ENCODE peak calls at places on chromosomes 1 and 21, in six cellular contexts. L is mesenchymal stem cell, U is IMR-90, E is H9, H is trophoblast cell, Q is H1. P is an unnamed sample.

GRCh38 chr1:26829214-26829911 is 2.9 kb downstream of the ZDHHC18 start:
- DNase-seq in L (no peak), U (no peak), E (no peak), H (no peak), Q (no peak), P (no peak)

GRCh38 chr1:236348071-236348470 is 46.0 kb upstream of the EDARADD start:
- DNase-seq in L (no peak), U (no peak), E (peak), H (peak), Q (no peak), P (no peak)

GRCh38 chr1:9495854-9496374 is 43.4 kb upstream of the SLC25A33 start:
- DNase-seq in L (no peak), U (no peak), E (no peak), H (no peak), Q (no peak), P (no peak)

GRCh38 chr1:55311057-55311631 is 96.0 kb upstream of the USP24 start:
- DNase-seq in L (no peak), U (peak), E (no peak), H (no peak), Q (no peak), P (no peak)

GRCh38 chr21:37921091-37921490 is 4.8 kb upstream of the KCNJ6 start:
- DNase-seq in L (no peak), U (peak), E (no peak), H (peak), Q (no peak), P (no peak)

GRCh38 chr1:14113841-14114567 is 414.0 kb downstream of the PRDM2 start:
- DNase-seq in L (no peak), U (peak), E (peak), H (peak), Q (peak), P (peak)

GRCh38 chr1:207981976-207982375 is 71.1 kb upstream of the CD34 start:
- DNase-seq in L (no peak), U (no peak), E (peak), H (no peak), Q (no peak), P (no peak)

GRCh38 chr1:51955797-51956527 is 34.5 kb downstream of the RAB3B start:
- DNase-seq in L (no peak), U (no peak), E (no peak), H (peak), Q (no peak), P (no peak)

GRCh38 chr1:41716188-41717130 is 202.3 kb downstream of the HIVEP3 start:
- DNase-seq in L (no peak), U (no peak), E (no peak), H (no peak), Q (no peak), P (no peak)

GRCh38 chr1:161367684-161368398 is at the start of gene CFAP126:
- DNase-seq in L (peak), U (peak), E (peak), H (peak), Q (no peak), P (no peak)

GRCh38 chr1:201676061-201676644 is 137.2 kb downstream of the NAV1 start:
- DNase-seq in L (peak), U (peak), E (peak), H (no peak), Q (no peak), P (no peak)

GRCh38 chr1:66271216-66271903 is 262.6 kb upstream of the SGIP1 start:
- DNase-seq in L (peak), U (peak), E (peak), H (peak), Q (peak), P (peak)

GRCh38 chr1:232844791-232845190 is 39.6 kb downstream of the MAP10 start:
- DNase-seq in L (peak), U (peak), E (no peak), H (peak), Q (no peak), P (no peak)

GRCh38 chr1:209850342-209850979 is 22.7 kb downstream of the UTP25 start:
- DNase-seq in L (peak), U (peak), E (peak), H (peak), Q (no peak), P (no peak)

GRCh38 chr1:76726251-76726650 is 141.0 kb upstream of the ST6GALNAC5 start:
- DNase-seq in L (no peak), U (no peak), E (no peak), H (no peak), Q (no peak), P (no peak)

GRCh38 chr1:15381805-15382204 is 27.9 kb upstream of the EFHD2 start:
- DNase-seq in L (no peak), U (no peak), E (no peak), H (no peak), Q (no peak), P (no peak)

GRCh38 chr1:78048446-78048845 is 2.7 kb downstream of the GIPC2 start:
- DNase-seq in L (no peak), U (no peak), E (no peak), H (no peak), Q (no peak), P (no peak)

GRCh38 chr21:18168108-18168507 is 76.5 kb upstream of the CHODL start:
- DNase-seq in L (no peak), U (no peak), E (no peak), H (no peak), Q (no peak), P (no peak)

GRCh38 chr21:32753818-32754610 is 17.5 kb downstream of the PAXBP1 start:
- DNase-seq in L (no peak), U (no peak), E (no peak), H (no peak), Q (no peak), P (no peak)

GRCh38 chr21:34202553-34203332 is 129.4 kb downstream of the MRPS6 start:
- DNase-seq in L (peak), U (no peak), E (peak), H (peak), Q (no peak), P (peak)

GRCh38 chr21:36909901-36910561 is 56.4 kb downstream of the HLCS start:
- DNase-seq in L (peak), U (peak), E (no peak), H (peak), Q (no peak), P (no peak)

GRCh38 chr1:22229374-22229773 is 86.5 kb upstream of the WNT4 start:
- DNase-seq in L (peak), U (peak), E (no peak), H (peak), Q (no peak), P (no peak)

GRCh38 chr1:201422436-201423030 is 1.0 kb upstream of the TNNI1 start:
- DNase-seq in L (no peak), U (no peak), E (no peak), H (no peak), Q (no peak), P (no peak)

GRCh38 chr21:46617267-46618051 is 12.6 kb upstream of the S100B start:
- DNase-seq in L (peak), U (peak), E (no peak), H (peak), Q (no peak), P (no peak)

GRCh38 chr1:108561145-108561458 is 1.2 kb downstream of the EEIG2 start:
- DNase-seq in L (no peak), U (no peak), E (no peak), H (no peak), Q (no peak), P (no peak)

GRCh38 chr1:108561731-108562326 is 1.9 kb downstream of the EEIG2 start:
- DNase-seq in L (peak), U (no peak), E (peak), H (peak), Q (peak), P (no peak)

GRCh38 chr1:108565081-108565480 is 5.2 kb downstream of the EEIG2 start:
- DNase-seq in L (no peak), U (no peak), E (no peak), H (no peak), Q (no peak), P (no peak)

GRCh38 chr1:108560430-108561144 is 687 bp downstream of the EEIG2 start:
- DNase-seq in L (peak), U (peak), E (peak), H (peak), Q (peak), P (no peak)

DNA sequence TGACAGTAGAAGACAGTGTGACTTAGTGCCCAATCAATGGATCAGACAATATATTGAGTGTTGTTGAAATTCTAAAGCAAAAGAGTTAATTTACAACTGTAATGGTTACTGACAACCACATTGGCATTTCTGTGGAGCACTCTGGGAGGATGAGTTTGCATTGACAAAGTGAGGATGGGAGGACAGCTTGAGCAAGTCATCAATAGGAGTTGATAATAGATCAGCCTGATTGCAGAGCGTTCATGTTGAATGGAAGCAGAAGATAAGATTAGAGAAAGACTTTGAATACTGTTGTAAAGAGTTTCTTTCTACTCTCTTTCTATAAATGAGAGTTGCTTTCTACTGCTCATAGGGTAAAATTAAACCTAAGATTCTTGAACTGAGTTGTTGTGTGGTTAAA is 3.9 kb downstream of the EEIG2 start:
- DNase-seq in L (no peak), U (no peak), E (no peak), H (no peak), Q (no peak), P (no peak)
- H4K91ac ChIP-seq in L (no peak), U (no peak), E (no peak), H (no peak), Q (no peak), P (no peak)

DNA sequence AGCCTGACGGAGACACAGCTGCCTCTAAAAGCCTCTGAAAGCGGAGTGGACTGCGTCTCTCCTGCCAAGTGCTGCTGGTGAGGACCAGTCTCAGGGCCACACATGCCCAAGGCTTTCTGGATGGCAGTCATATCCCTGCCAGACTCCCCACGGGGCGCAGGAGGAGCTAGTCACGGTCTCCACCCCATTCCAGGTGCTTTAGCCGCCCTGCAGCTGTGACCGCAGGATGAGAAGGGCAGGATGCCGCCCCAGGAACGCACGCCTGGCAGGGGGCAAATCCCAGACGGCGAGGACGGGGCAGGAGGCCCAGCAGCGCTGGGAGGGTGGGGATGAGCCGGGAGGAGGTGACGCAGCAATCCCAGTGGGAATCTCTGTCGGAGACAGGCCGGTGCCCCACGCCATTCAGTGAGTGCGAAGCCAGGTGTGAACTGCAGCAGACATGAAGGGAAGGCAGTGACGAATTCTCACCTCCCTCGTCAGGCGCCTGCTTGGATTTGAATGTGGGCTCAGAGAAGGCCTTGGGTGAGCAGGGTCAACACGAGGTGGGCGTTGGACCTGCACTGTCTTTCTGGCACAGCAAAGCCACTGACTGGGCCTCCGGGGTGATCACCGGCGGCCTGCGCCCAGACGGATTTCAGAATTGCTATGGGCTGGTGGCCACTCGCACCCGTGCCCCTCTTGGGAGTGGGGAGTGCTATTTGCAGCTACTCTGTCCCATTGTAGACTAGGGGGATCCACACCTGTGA is 38.5 kb upstream of the SLC19A1 start:
- DNase-seq in L (no peak), U (no peak), E (no peak), H (no peak), Q (no peak), P (no peak)
- H4K91ac ChIP-seq in L (no peak), U (no peak), E (no peak), H (no peak), Q (peak), P (no peak)

GRCh38 chr1:29679828-29680558 is 443.7 kb downstream of the PTPRU start:
- DNase-seq in L (no peak), U (no peak), E (peak), H (no peak), Q (no peak), P (no peak)
- H4K91ac ChIP-seq in L (no peak), U (no peak), E (no peak), H (no peak), Q (no peak), P (no peak)

GRCh38 chr1:226788965-226789364 is 49.9 kb upstream of the ITPKB start:
- DNase-seq in L (no peak), U (no peak), E (no peak), H (no peak), Q (no peak), P (no peak)
- H4K91ac ChIP-seq in L (no peak), U (no peak), E (no peak), H (no peak), Q (no peak), P (no peak)

P was measured in neuronal stem cell.